ENCODE peak calls at places on chromosomes 5 and 9, in four cellular contexts. C, J, N and S are unnamed samples.

GRCh38 chr9:92385474-92385873 is 18.9 kb downstream of the OGN start:
- DNase-seq in C (no peak), J (no peak), N (no peak), S (no peak)

GRCh38 chr5:66171349-66172344 is 27.5 kb downstream of the SREK1 start:
- DNase-seq in C (no peak), J (no peak), N (peak), S (peak)

GRCh38 chr9:136403538-136403914 is 3.6 kb upstream of the SNAPC4 start:
- DNase-seq in C (no peak), J (no peak), N (no peak), S (no peak)

GRCh38 chr5:165783024-165783423 is 2277.6 kb downstream of the MAT2B start:
- DNase-seq in C (no peak), J (no peak), N (no peak), S (no peak)

GRCh38 chr9:19119241-19119640 is 8.1 kb downstream of the PLIN2 start:
- DNase-seq in C (no peak), J (no peak), N (no peak), S (no peak)

GRCh38 chr5:154485850-154486426 is 7.9 kb upstream of the HAND1 start:
- DNase-seq in C (no peak), J (no peak), N (no peak), S (no peak)

GRCh38 chr9:95409650-95410426 is 92.3 kb upstream of the FANCC start:
- DNase-seq in C (no peak), J (no peak), N (no peak), S (no peak)

GRCh38 chr5:34957857-34958690 is 28.7 kb downstream of the DNAJC21 start:
- DNase-seq in C (no peak), J (no peak), N (no peak), S (peak)

GRCh38 chr5:160565376-160565775 is 143.7 kb downstream of the PTTG1 start:
- DNase-seq in C (no peak), J (no peak), N (no peak), S (peak)

GRCh38 chr5:41094871-41095270 is 23.7 kb upstream of the MROH2B start:
- DNase-seq in C (no peak), J (no peak), N (no peak), S (no peak)

GRCh38 chr5:78508231-78508765 is 140.3 kb downstream of the LHFPL2 start:
- DNase-seq in C (no peak), J (no peak), N (no peak), S (no peak)

GRCh38 chr5:152638996-152639552 is 234.0 kb upstream of the NMUR2 start:
- DNase-seq in C (no peak), J (no peak), N (no peak), S (no peak)

GRCh38 chr5:132386644-132387286 is 17.3 kb downstream of the SLC22A5 start:
- DNase-seq in C (peak), J (no peak), N (peak), S (peak)

GRCh38 chr9:89083626-89084025 is 92.4 kb downstream of the S1PR3 start:
- DNase-seq in C (no peak), J (no peak), N (no peak), S (no peak)

GRCh38 chr5:71782393-71782770 is 63.3 kb downstream of the CARTPT start:
- DNase-seq in C (no peak), J (no peak), N (no peak), S (no peak)

GRCh38 chr5:13217636-13218035 is 726.9 kb downstream of the DNAH5 start:
- DNase-seq in C (no peak), J (no peak), N (no peak), S (no peak)

GRCh38 chr5:73174100-73174815 is 1.3 kb downstream of the TMEM174 start:
- DNase-seq in C (no peak), J (no peak), N (no peak), S (no peak)

GRCh38 chr5:98986556-98986955 is 57.7 kb upstream of the CHD1 start:
- DNase-seq in C (no peak), J (no peak), N (no peak), S (no peak)

GRCh38 chr9:109974143-109974917 is 194.3 kb downstream of the PALM2AKAP2 start:
- DNase-seq in C (no peak), J (no peak), N (peak), S (no peak)

GRCh38 chr5:176837707-176838115 is 27.4 kb downstream of the UNC5A start:
- DNase-seq in C (peak), J (no peak), N (peak), S (peak)

GRCh38 chr5:52690236-52690685 is 97.5 kb upstream of the ITGA1 start:
- DNase-seq in C (no peak), J (no peak), N (no peak), S (no peak)

GRCh38 chr5:59020611-59021285 is 437.9 kb downstream of the RAB3C start:
- DNase-seq in C (no peak), J (no peak), N (no peak), S (no peak)

GRCh38 chr5:175443514-175444059 is 395 bp downstream of the DRD1 start:
- DNase-seq in C (no peak), J (no peak), N (peak), S (no peak)

GRCh38 chr9:69715825-69716224 is 43.7 kb upstream of the APBA1 start:
- DNase-seq in C (no peak), J (no peak), N (no peak), S (no peak)

GRCh38 chr9:133842721-133843227 is 104.6 kb upstream of the SARDH start:
- DNase-seq in C (no peak), J (no peak), N (no peak), S (no peak)

GRCh38 chr5:109668668-109669422 is 20.9 kb upstream of the MAN2A1 start:
- DNase-seq in C (no peak), J (no peak), N (no peak), S (no peak)

GRCh38 chr5:39138182-39138487 is 63.9 kb upstream of the RICTOR start:
- DNase-seq in C (no peak), J (no peak), N (no peak), S (no peak)

GRCh38 chr5:147558826-147559225 is 49.0 kb upstream of the DPYSL3 start:
- DNase-seq in C (peak), J (peak), N (peak), S (peak)

GRCh38 chr9:115158666-115159481 is 40.9 kb upstream of the TNC start:
- DNase-seq in C (no peak), J (no peak), N (no peak), S (no peak)

GRCh38 chr5:107735558-107735957 is 64.8 kb upstream of the EFNA5 start:
- DNase-seq in C (no peak), J (no peak), N (no peak), S (no peak)

GRCh38 chr5:157387683-157388093 is 72.3 kb upstream of the NIPAL4 start:
- DNase-seq in C (no peak), J (no peak), N (no peak), S (peak)

GRCh38 chr9:91214086-91214485 is 147.6 kb downstream of the AUH start:
- DNase-seq in C (no peak), J (no peak), N (no peak), S (peak)

GRCh38 chr5:35036536-35036935 is 11.2 kb downstream of the AGXT2 start:
- DNase-seq in C (no peak), J (no peak), N (no peak), S (no peak)

GRCh38 chr5:56479126-56479525 is 246.0 kb upstream of the ANKRD55 start:
- DNase-seq in C (no peak), J (no peak), N (no peak), S (no peak)

GRCh38 chr5:67164856-67165523 is 31.6 kb downstream of the CD180 start:
- DNase-seq in C (no peak), J (no peak), N (no peak), S (no peak)